ENCODE peak calls at places on chromosomes 3 and 15, in five cellular contexts. V is body of pancreas; Q is HFF-Myc; S is foreskin fibroblast; F is naive thymus-derived CD4-positive, alpha-beta T cell. T is an unnamed sample.

GRCh38 chr3:101070260-101071121 is 77.3 kb upstream of the ABI3BP start:
- DNase-seq in V (peak; percentile 74), Q (no peak), S (no peak), F (peak; percentile 17), T (peak; percentile 45)

GRCh38 chr15:41570764-41571163 is 11.8 kb downstream of the TYRO3 start:
- DNase-seq in V (no peak), Q (no peak), S (no peak), F (no peak), T (no peak)

GRCh38 chr3:52190294-52190841 is 7.6 kb upstream of the ALAS1 start:
- DNase-seq in V (peak; percentile 50), Q (no peak), S (peak; percentile 36), F (no peak), T (peak; percentile 60)

GRCh38 chr3:129988429-129988828 is 13.9 kb downstream of the TRH start:
- DNase-seq in V (no peak), Q (no peak), S (no peak), F (no peak), T (no peak)

GRCh38 chr3:112530573-112530972 is 31.2 kb downstream of the ATG3 start:
- DNase-seq in V (no peak), Q (no peak), S (no peak), F (no peak), T (no peak)

GRCh38 chr15:43776101-43776717 is 557 bp downstream of the ELL3 start:
- DNase-seq in V (peak; percentile 55), Q (no peak), S (no peak), F (no peak), T (no peak)

GRCh38 chr15:67126551-67127333 is 61.3 kb downstream of the SMAD3 start:
- DNase-seq in V (peak; percentile 61), Q (no peak), S (no peak), F (no peak), T (no peak)

GRCh38 chr15:45891766-45892165 is 256.9 kb downstream of the SQOR start:
- DNase-seq in V (peak; percentile 61), Q (no peak), S (peak; percentile 19), F (no peak), T (no peak)

GRCh38 chr3:124714218-124714853 is 15.9 kb upstream of the UMPS start:
- DNase-seq in V (no peak), Q (no peak), S (no peak), F (no peak), T (no peak)

GRCh38 chr15:68495981-68496705 is 64.2 kb upstream of the ITGA11 start:
- DNase-seq in V (no peak), Q (no peak), S (no peak), F (no peak), T (no peak)

GRCh38 chr3:62665627-62666433 is 209.4 kb downstream of the CADPS start:
- DNase-seq in V (peak; percentile 68), Q (peak; percentile 15), S (peak; percentile 43), F (no peak), T (peak; percentile 55)

GRCh38 chr3:171055336-171056178 is 29.0 kb upstream of the SLC2A2 start:
- DNase-seq in V (no peak), Q (no peak), S (no peak), F (no peak), T (no peak)

GRCh38 chr15:94174399-94174802 is 57.0 kb upstream of the MCTP2 start:
- DNase-seq in V (no peak), Q (no peak), S (peak; percentile 10), F (no peak), T (no peak)

GRCh38 chr3:28124882-28125281 is 116.5 kb upstream of the CMC1 start:
- DNase-seq in V (no peak), Q (no peak), S (no peak), F (no peak), T (no peak)

GRCh38 chr15:43226436-43227305 is 5.9 kb upstream of the EPB42 start:
- DNase-seq in V (no peak), Q (no peak), S (no peak), F (no peak), T (no peak)

GRCh38 chr3:13860001-13860400 is 19.9 kb downstream of the WNT7A start:
- DNase-seq in V (no peak), Q (no peak), S (no peak), F (no peak), T (no peak)

GRCh38 chr15:38688761-38689160 is 124.1 kb upstream of the RASGRP1 start:
- DNase-seq in V (no peak), Q (no peak), S (no peak), F (no peak), T (no peak)

GRCh38 chr3:57691411-57692133 is 1.3 kb downstream of the DENND6A start:
- DNase-seq in V (no peak), Q (no peak), S (no peak), F (no peak), T (no peak)

GRCh38 chr3:16884748-16885587 is at the start of gene PLCL2:
- DNase-seq in V (peak; percentile 41), Q (no peak), S (peak; percentile 34), F (peak; percentile 81), T (peak; percentile 38)

GRCh38 chr15:51702710-51703109 is 21.4 kb downstream of the SCG3 start:
- DNase-seq in V (no peak), Q (no peak), S (no peak), F (no peak), T (no peak)

GRCh38 chr15:48572823-48573222 is 72.7 kb downstream of the FBN1 start:
- DNase-seq in V (no peak), Q (no peak), S (no peak), F (no peak), T (no peak)

GRCh38 chr15:48571510-48571909 is 74.0 kb downstream of the FBN1 start:
- DNase-seq in V (no peak), Q (no peak), S (no peak), F (no peak), T (no peak)

GRCh38 chr15:48574187-48574586 is 71.3 kb downstream of the FBN1 start:
- DNase-seq in V (no peak), Q (no peak), S (no peak), F (no peak), T (no peak)

GRCh38 chr15:48570838-48571237 is 74.7 kb downstream of the FBN1 start:
- DNase-seq in V (no peak), Q (no peak), S (no peak), F (no peak), T (no peak)

GRCh38 chr15:48573780-48574179 is 71.7 kb downstream of the FBN1 start:
- DNase-seq in V (no peak), Q (no peak), S (no peak), F (no peak), T (no peak)
- H3K4me3 ChIP-seq in V (no peak overlapping the region), Q (no peak overlapping the region), S (no peak overlapping the region), F (no peak overlapping the region), T (no peak overlapping the region)

DNA sequence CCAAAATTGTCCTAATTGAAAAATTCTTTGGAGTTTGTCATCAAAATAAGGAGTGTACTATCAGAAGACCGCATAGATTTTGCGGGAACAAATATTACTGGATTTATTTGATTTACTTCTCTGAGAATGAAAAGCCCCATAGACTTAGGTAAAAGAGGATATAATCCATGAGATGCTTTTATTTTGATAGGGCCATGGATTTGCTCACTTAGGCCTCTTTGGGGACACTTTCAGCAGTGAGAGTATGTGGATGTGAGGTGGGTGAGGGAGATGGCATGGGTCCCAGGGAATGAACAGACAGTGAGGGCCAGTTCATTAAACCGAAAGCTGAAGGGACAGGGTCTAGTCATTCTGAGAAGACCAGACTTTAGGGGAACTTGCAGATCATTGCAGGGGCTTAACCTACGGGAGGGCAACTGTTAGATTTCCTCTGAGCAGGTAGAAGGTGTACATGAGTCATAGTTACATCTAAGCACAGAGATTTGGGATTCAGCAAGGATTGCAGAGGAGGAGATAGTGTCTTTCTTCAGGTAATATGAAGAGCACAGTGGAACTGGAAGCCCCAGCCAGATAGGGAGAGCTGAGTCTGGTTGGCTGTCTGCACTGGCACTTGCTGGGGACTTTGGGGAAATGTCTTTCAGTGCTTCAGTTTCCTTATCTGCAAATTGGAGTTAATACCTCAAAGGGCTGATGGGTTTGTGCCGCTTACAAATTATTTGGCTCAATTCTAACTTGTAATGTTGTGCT is 30.8 kb downstream of the SH3GL3 start:
- DNase-seq in V (no peak), Q (no peak), S (no peak), F (no peak), T (no peak)
- H3K4me3 ChIP-seq in V (no peak overlapping the region), Q (no peak overlapping the region), S (no peak overlapping the region), F (no peak overlapping the region), T (no peak overlapping the region)

GRCh38 chr15:84079885-84080777 is 155.4 kb upstream of the GOLGA6L4 start:
- DNase-seq in V (peak; percentile 44), Q (no peak), S (peak; percentile 0), F (peak; percentile 32), T (no peak)
- H3K4me3 ChIP-seq in V (peak overlapping the region; percentile 25), Q (peak overlapping the region; percentile 36), S (peak overlapping the region; percentile 38), F (peak overlapping the region; percentile 39), T (no peak overlapping the region)

GRCh38 chr3:65279225-65279624 is 591.4 kb upstream of the ADAMTS9 start:
- DNase-seq in V (no peak), Q (no peak), S (no peak), F (no peak), T (no peak)
- H3K4me3 ChIP-seq in V (no peak overlapping the region), Q (no peak overlapping the region), S (no peak overlapping the region), F (no peak overlapping the region), T (no peak overlapping the region)

GRCh38 chr3:156819842-156820686 is 6.1 kb upstream of the LEKR1 start:
- DNase-seq in V (peak; percentile 23), Q (no peak), S (no peak), F (no peak), T (no peak)

GRCh38 chr3:156816091-156816793 is 9.9 kb upstream of the LEKR1 start:
- DNase-seq in V (peak; percentile 49), Q (no peak), S (peak; percentile 84), F (peak; percentile 22), T (peak; percentile 32)

GRCh38 chr3:156816794-156817741 is 9.1 kb upstream of the LEKR1 start:
- DNase-seq in V (peak; percentile 89), Q (peak; percentile 78), S (peak; percentile 96), F (peak; percentile 79), T (peak; percentile 86)

GRCh38 chr3:156818890-156819289 is 7.3 kb upstream of the LEKR1 start:
- DNase-seq in V (no peak), Q (no peak), S (peak; percentile 82), F (no peak), T (no peak)

GRCh38 chr3:156817931-156818765 is 8.0 kb upstream of the LEKR1 start:
- DNase-seq in V (no peak), Q (no peak), S (no peak), F (no peak), T (no peak)
- H3K4me3 ChIP-seq in V (no peak overlapping the region), Q (no peak overlapping the region), S (peak overlapping the region; percentile 41), F (peak overlapping the region; percentile 64), T (no peak overlapping the region)

T was measured in lung.